ENCODE peak calls at places on chromosomes 12 and 14, in four cellular contexts. One of them, this sample, is unnamed.

GRCh38 chr14:96151242-96151641 is 53.4 kb upstream of the BDKRB2 start:
- DNase-seq in CD8-positive, alpha-beta T cell: no peak
- DNase-seq in uterus: no peak
- DNase-seq in HCT116: no peak
- DNase-seq in this sample: no peak

GRCh38 chr14:65709576-65709975 is 297.0 kb downstream of the FUT8 start:
- DNase-seq in CD8-positive, alpha-beta T cell: no peak
- DNase-seq in uterus: no peak
- DNase-seq in HCT116: no peak
- DNase-seq in this sample: no peak

GRCh38 chr12:2681426-2682205 is 113.2 kb upstream of the FKBP4 start:
- DNase-seq in CD8-positive, alpha-beta T cell: no peak
- DNase-seq in uterus: no peak
- DNase-seq in HCT116: no peak
- DNase-seq in this sample: no peak

GRCh38 chr14:90720336-90720735 is 95.9 kb downstream of the TTC7B start:
- DNase-seq in CD8-positive, alpha-beta T cell: no peak
- DNase-seq in uterus: no peak
- DNase-seq in HCT116: no peak
- DNase-seq in this sample: no peak

GRCh38 chr12:95624544-95624943 is 73.3 kb upstream of the USP44 start:
- DNase-seq in CD8-positive, alpha-beta T cell: no peak
- DNase-seq in uterus: no peak
- DNase-seq in HCT116: no peak
- DNase-seq in this sample: peak

GRCh38 chr14:55386037-55386798 is 25.4 kb downstream of the ATG14 start:
- DNase-seq in CD8-positive, alpha-beta T cell: no peak
- DNase-seq in uterus: no peak
- DNase-seq in HCT116: no peak
- DNase-seq in this sample: no peak

GRCh38 chr14:90661881-90662280 is 154.3 kb downstream of the TTC7B start:
- DNase-seq in CD8-positive, alpha-beta T cell: no peak
- DNase-seq in uterus: no peak
- DNase-seq in HCT116: no peak
- DNase-seq in this sample: no peak

GRCh38 chr12:9864913-9865675 is 4.1 kb downstream of the CLEC2B start:
- DNase-seq in CD8-positive, alpha-beta T cell: no peak
- DNase-seq in uterus: no peak
- DNase-seq in HCT116: no peak
- DNase-seq in this sample: no peak

GRCh38 chr14:70808402-70809237 is 693 bp downstream of the MAP3K9 start:
- DNase-seq in CD8-positive, alpha-beta T cell: peak
- DNase-seq in uterus: no peak
- DNase-seq in HCT116: no peak
- DNase-seq in this sample: peak

GRCh38 chr14:59321184-59321952 is 132.9 kb downstream of the DAAM1 start:
- DNase-seq in CD8-positive, alpha-beta T cell: no peak
- DNase-seq in uterus: no peak
- DNase-seq in HCT116: no peak
- DNase-seq in this sample: peak

GRCh38 chr14:61502459-61503093 is 181.2 kb downstream of the PRKCH start:
- DNase-seq in CD8-positive, alpha-beta T cell: no peak
- DNase-seq in uterus: no peak
- DNase-seq in HCT116: no peak
- DNase-seq in this sample: peak

GRCh38 chr12:85835417-85835809 is 796 bp downstream of the RASSF9 start:
- DNase-seq in CD8-positive, alpha-beta T cell: no peak
- DNase-seq in uterus: no peak
- DNase-seq in HCT116: no peak
- DNase-seq in this sample: peak

GRCh38 chr12:98416845-98417244 is 98.5 kb upstream of the TMPO start:
- DNase-seq in CD8-positive, alpha-beta T cell: no peak
- DNase-seq in uterus: no peak
- DNase-seq in HCT116: no peak
- DNase-seq in this sample: peak

GRCh38 chr14:74217672-74218448 is 21.4 kb upstream of the VSX2 start:
- DNase-seq in CD8-positive, alpha-beta T cell: peak
- DNase-seq in uterus: no peak
- DNase-seq in HCT116: peak
- DNase-seq in this sample: peak

GRCh38 chr12:98002887-98003493 is 512.4 kb upstream of the TMPO start:
- DNase-seq in CD8-positive, alpha-beta T cell: no peak
- DNase-seq in uterus: no peak
- DNase-seq in HCT116: peak
- DNase-seq in this sample: peak

GRCh38 chr14:24233538-24233866 is 773 bp downstream of the GMPR2 start:
- DNase-seq in CD8-positive, alpha-beta T cell: no peak
- DNase-seq in uterus: no peak
- DNase-seq in HCT116: no peak
- DNase-seq in this sample: no peak

GRCh38 chr14:22981090-22982012 is 1.0 kb downstream of the AJUBA start:
- DNase-seq in CD8-positive, alpha-beta T cell: peak
- DNase-seq in uterus: no peak
- DNase-seq in HCT116: no peak
- DNase-seq in this sample: peak

GRCh38 chr12:46936042-46936441 is 110.2 kb upstream of the SLC38A4 start:
- DNase-seq in CD8-positive, alpha-beta T cell: no peak
- DNase-seq in uterus: no peak
- DNase-seq in HCT116: no peak
- DNase-seq in this sample: no peak

GRCh38 chr12:94057262-94058151 is 90.9 kb upstream of the PLXNC1 start:
- DNase-seq in CD8-positive, alpha-beta T cell: no peak
- DNase-seq in uterus: no peak
- DNase-seq in HCT116: no peak
- DNase-seq in this sample: no peak

GRCh38 chr14:86055512-86055911 is 525.6 kb downstream of the FLRT2 start:
- DNase-seq in CD8-positive, alpha-beta T cell: no peak
- DNase-seq in uterus: no peak
- DNase-seq in HCT116: no peak
- DNase-seq in this sample: peak

GRCh38 chr14:104130974-104131651 is 7.3 kb upstream of the KIF26A start:
- DNase-seq in CD8-positive, alpha-beta T cell: no peak
- DNase-seq in uterus: no peak
- DNase-seq in HCT116: no peak
- DNase-seq in this sample: peak

GRCh38 chr12:101935769-101936741 is 58.7 kb downstream of the DRAM1 start:
- DNase-seq in CD8-positive, alpha-beta T cell: no peak
- DNase-seq in uterus: peak
- DNase-seq in HCT116: no peak
- DNase-seq in this sample: peak

DNA sequence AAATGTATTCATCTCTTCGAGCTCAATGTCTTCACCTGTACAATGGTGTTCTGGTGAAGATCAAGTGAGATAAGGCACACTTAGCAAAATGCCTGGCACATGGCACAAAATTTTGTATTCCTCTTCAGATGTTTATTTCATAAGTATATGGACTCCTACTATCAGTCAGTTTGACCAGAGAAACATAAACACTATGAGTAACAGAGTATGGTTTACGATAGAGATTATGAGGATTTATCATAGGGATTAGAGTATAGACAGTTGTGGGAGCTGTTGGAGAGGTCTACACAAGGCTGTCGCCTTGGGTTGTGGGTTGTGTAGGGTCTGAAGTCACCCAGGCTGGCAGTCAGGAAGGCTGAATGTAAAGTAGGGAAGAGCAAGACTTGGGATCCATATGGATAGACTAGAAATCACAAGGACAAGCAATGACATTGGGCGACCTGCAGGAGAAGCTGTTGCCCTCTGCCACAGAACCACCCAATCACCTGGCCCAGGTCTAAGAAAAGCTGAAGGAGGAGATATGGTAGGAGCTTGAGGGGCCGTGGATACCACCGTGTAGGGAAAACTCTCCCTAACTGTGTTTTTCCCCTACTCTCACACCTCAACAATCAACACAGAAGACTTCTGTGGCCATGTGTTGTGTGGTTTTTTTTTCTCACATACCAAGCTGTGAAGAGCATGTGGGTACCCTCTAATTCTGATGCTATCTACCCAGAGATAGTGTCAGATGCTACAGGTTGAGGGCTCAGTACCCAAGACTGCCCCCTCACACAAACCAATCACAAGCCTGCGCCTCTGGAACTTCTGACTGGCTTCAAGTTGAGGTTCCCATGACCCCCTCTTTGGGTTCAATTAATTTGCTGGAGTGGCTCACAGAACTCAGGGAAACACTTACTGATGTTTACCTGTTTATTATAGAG is 27.2 kb upstream of the RESF1 start:
- DNase-seq in CD8-positive, alpha-beta T cell: peak
- DNase-seq in uterus: no peak
- DNase-seq in HCT116: no peak
- DNase-seq in this sample: no peak
- TF ChIP-seq CTCF in CD8-positive, alpha-beta T cell: no peak
- TF ChIP-seq CTCF in uterus: no peak
- TF ChIP-seq CTCF in HCT116: no peak
- TF ChIP-seq CTCF in this sample: no peak

DNA sequence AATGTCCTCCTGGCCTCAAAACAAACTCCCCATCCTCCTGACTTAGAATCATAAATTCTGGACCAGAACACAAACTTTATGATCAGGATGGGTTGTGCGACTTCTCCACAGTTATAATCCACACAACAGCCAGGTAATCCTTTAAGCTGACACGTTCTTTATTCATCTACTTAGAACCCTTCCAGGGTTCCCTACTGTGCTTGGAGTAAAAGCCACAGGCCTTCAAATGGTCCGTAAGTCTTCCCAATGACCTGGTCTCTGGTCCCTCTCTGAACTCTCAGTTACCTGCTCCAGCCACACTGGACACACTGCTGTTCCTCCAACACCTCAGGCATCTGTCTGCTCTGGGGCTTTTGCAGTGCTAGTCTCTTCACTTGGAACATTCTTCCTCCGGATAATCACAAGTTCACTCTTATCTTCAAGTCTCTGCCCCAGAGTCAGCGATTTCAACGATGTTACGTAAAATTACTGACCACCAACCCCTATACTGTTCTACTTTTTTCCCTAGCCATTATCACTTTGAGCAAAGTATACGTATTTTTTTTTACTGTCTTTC is 1.7 kb upstream of the RNASE7 start:
- DNase-seq in CD8-positive, alpha-beta T cell: no peak
- DNase-seq in uterus: no peak
- DNase-seq in HCT116: no peak
- DNase-seq in this sample: no peak
- H3K4me3 ChIP-seq in CD8-positive, alpha-beta T cell: no peak
- H3K4me3 ChIP-seq in uterus: no peak
- H3K4me3 ChIP-seq in HCT116: no peak
- H3K4me3 ChIP-seq in this sample: no peak

DNA sequence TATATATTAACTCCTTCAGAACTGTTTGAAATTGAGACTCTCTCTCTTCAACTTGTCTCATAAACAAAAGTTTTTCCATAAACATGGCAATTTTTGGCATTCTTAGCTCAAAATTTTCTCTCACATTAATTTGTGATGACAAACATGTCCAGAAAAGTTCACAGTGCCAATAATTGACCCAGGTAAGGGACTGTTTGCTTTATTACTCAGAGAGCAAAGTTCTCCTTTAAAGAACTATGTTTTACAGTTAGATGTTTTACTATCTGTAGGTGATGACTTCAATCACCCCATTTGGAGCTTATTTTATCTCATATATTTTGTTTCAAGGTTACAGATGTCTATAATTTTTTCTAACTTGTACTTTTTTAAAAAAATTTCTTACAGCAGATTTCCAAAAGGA is 855.6 kb downstream of the SLC16A7 start:
- DNase-seq in CD8-positive, alpha-beta T cell: no peak
- DNase-seq in uterus: no peak
- DNase-seq in HCT116: no peak
- DNase-seq in this sample: no peak
- TF ChIP-seq CTCF in CD8-positive, alpha-beta T cell: no peak
- TF ChIP-seq CTCF in uterus: no peak
- TF ChIP-seq CTCF in HCT116: no peak
- TF ChIP-seq CTCF in this sample: no peak

GRCh38 chr12:1628671-1629337 is at the start of gene WNT5B:
- DNase-seq in CD8-positive, alpha-beta T cell: no peak
- DNase-seq in uterus: no peak
- DNase-seq in HCT116: no peak
- DNase-seq in this sample: no peak

GRCh38 chr12:1632702-1633101 is 3.7 kb downstream of the WNT5B start:
- DNase-seq in CD8-positive, alpha-beta T cell: no peak
- DNase-seq in uterus: no peak
- DNase-seq in HCT116: no peak
- DNase-seq in this sample: no peak

GRCh38 chr12:1630081-1630826 is 1.2 kb downstream of the WNT5B start:
- DNase-seq in CD8-positive, alpha-beta T cell: peak
- DNase-seq in uterus: no peak
- DNase-seq in HCT116: no peak
- DNase-seq in this sample: peak

GRCh38 chr12:1629338-1630080 is 478 bp downstream of the WNT5B start:
- DNase-seq in CD8-positive, alpha-beta T cell: no peak
- DNase-seq in uterus: no peak
- DNase-seq in HCT116: no peak
- DNase-seq in this sample: no peak

DNA sequence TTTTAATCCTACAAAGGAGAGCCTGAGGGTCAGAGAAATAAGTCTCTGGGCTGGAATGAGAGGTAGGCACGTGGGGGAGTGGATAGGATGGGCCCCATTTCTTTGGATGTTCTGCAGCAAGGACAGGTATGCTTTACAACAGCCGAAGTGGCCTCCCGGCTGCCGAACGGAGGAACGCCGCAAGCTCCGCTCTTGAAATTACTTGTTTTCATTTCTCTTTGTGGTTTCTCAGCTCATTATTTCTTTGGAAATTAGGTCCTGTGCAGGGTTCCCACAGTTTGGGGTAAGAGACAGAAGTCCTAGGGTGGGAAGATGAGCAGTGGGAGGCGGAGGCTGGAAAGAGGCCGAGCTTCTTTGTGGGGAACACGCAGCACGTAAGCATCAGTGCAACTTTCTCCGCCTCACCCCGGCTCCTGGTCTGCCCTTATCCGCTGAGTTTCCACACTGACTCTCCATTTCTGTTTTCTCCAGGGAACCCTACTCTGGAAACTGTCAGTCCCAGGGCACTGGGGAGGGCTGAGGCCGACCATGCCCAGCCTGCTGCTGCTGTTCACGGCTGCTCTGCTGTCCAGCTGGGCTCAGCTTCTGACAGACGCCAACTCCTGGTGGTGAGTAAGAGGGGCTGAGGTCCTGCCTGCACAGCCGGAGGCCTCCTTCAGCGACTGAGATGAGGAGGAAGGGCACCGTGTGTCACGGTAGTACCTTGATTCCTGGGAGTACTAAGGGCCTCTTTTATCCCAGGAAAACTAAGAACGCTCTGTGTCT is 2.0 kb downstream of the WNT5B start:
- DNase-seq in CD8-positive, alpha-beta T cell: no peak
- DNase-seq in uterus: no peak
- DNase-seq in HCT116: no peak
- DNase-seq in this sample: no peak
- H3K4me3 ChIP-seq in CD8-positive, alpha-beta T cell: peak
- H3K4me3 ChIP-seq in uterus: no peak
- H3K4me3 ChIP-seq in HCT116: peak
- H3K4me3 ChIP-seq in this sample: no peak

DNA sequence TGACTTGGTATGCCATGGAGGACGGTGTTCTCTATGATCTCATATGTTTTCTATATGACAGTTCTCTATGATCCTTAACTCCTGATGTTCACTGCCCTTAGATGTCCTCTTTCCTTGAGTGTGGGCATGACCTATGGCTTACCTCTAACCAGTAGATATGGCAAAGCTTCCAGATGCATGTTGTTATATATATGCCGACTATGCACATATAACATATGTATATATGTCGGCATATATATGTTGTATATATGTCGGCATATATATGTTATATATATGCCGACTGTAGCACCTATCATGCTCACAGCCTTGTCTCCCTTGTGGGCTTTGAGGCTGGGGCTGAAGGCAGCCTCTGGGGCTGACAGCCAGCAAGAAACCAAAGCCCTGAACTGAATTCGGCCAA is 106.0 kb downstream of the GRIP1 start:
- DNase-seq in CD8-positive, alpha-beta T cell: no peak
- DNase-seq in uterus: no peak
- DNase-seq in HCT116: no peak
- DNase-seq in this sample: no peak
- TF ChIP-seq CTCF in CD8-positive, alpha-beta T cell: no peak
- TF ChIP-seq CTCF in uterus: no peak
- TF ChIP-seq CTCF in HCT116: no peak
- TF ChIP-seq CTCF in this sample: no peak